ENCODE peak calls at places on chromosomes 6 and 20, in ten cellular contexts. I is mesendoderm, J is K562, K is neural progenitor cell, E is stomach, V is AG04450, Q is iPS DF 6.9, S is endothelial cell of umbilical vein, O is cardiac muscle cell, F is aorta. B is an unnamed sample. For H3K27me3, the result is how much of the 10 kb centered on the place peaks cover.

GRCh38 chr6:35478259-35478658 is 10.1 kb downstream of the RPL10A start:
- DNase-seq in I (no peak), J (no peak), K (no peak), E (no peak), V (no peak), Q (no peak), S (no peak), O (no peak), F (no peak), B (no peak)

GRCh38 chr6:90098025-90098474 is 198.6 kb downstream of the BACH2 start:
- DNase-seq in I (no peak), J (no peak), K (no peak), E (no peak), V (peak), Q (no peak), S (peak), O (no peak), F (peak), B (no peak)

GRCh38 chr20:2136275-2136674 is 34.6 kb downstream of the STK35 start:
- DNase-seq in I (no peak), J (no peak), K (no peak), E (no peak), V (no peak), Q (no peak), S (no peak), O (no peak), F (no peak), B (no peak)

GRCh38 chr6:38234141-38234540 is 405.6 kb downstream of the BTBD9 start:
- DNase-seq in I (peak), J (no peak), K (no peak), E (no peak), V (no peak), Q (no peak), S (no peak), O (no peak), F (no peak), B (peak)

GRCh38 chr20:25493137-25493536 is 85.7 kb downstream of the GINS1 start:
- DNase-seq in I (no peak), J (no peak), K (no peak), E (no peak), V (no peak), Q (no peak), S (no peak), O (no peak), F (no peak), B (peak)

GRCh38 chr6:126300735-126301134 is 39.2 kb upstream of the CENPW start:
- DNase-seq in I (no peak), J (no peak), K (no peak), E (no peak), V (no peak), Q (no peak), S (no peak), O (no peak), F (no peak), B (no peak)

GRCh38 chr20:59084041-59084841 is 41.7 kb upstream of the PRELID3B start:
- DNase-seq in I (no peak), J (no peak), K (no peak), E (peak), V (no peak), Q (no peak), S (no peak), O (no peak), F (no peak), B (no peak)

GRCh38 chr6:139173172-139173571 is 38.3 kb downstream of the HECA start:
- DNase-seq in I (peak), J (no peak), K (no peak), E (no peak), V (no peak), Q (no peak), S (no peak), O (no peak), F (no peak), B (no peak)

GRCh38 chr6:4603291-4603690 is 172.9 kb upstream of the CDYL start:
- DNase-seq in I (no peak), J (no peak), K (no peak), E (peak), V (no peak), Q (no peak), S (peak), O (no peak), F (peak), B (no peak)

GRCh38 chr6:169087436-169088046 is 166.1 kb downstream of the THBS2 start:
- DNase-seq in I (peak), J (no peak), K (no peak), E (no peak), V (no peak), Q (no peak), S (no peak), O (no peak), F (no peak), B (no peak)

GRCh38 chr20:15842872-15843271 is 730.4 kb downstream of the KIF16B start:
- DNase-seq in I (peak), J (no peak), K (no peak), E (no peak), V (no peak), Q (no peak), S (no peak), O (no peak), F (no peak), B (no peak)

GRCh38 chr6:105798057-105798456 is 288.1 kb upstream of the PRDM1 start:
- DNase-seq in I (no peak), J (no peak), K (no peak), E (no peak), V (peak), Q (no peak), S (no peak), O (no peak), F (no peak), B (no peak)

GRCh38 chr20:41228858-41229257 is 88.7 kb downstream of the ZHX3 start:
- DNase-seq in I (no peak), J (no peak), K (no peak), E (no peak), V (no peak), Q (no peak), S (no peak), O (no peak), F (no peak), B (no peak)

GRCh38 chr6:63817492-63818050 is 182.0 kb downstream of the PHF3 start:
- DNase-seq in I (peak), J (no peak), K (no peak), E (no peak), V (no peak), Q (no peak), S (no peak), O (no peak), F (no peak), B (no peak)

GRCh38 chr6:5379647-5380242 is 118.4 kb downstream of the FARS2 start:
- DNase-seq in I (peak), J (peak), K (peak), E (no peak), V (no peak), Q (peak), S (peak), O (peak), F (no peak), B (peak)

GRCh38 chr20:44496976-44497375 is 21.3 kb downstream of the TTPAL start:
- DNase-seq in I (no peak), J (no peak), K (peak), E (no peak), V (peak), Q (no peak), S (no peak), O (no peak), F (no peak), B (no peak)

GRCh38 chr6:107819217-107819616 is 4.9 kb downstream of the SCML4 start:
- DNase-seq in I (no peak), J (no peak), K (no peak), E (no peak), V (no peak), Q (no peak), S (no peak), O (no peak), F (no peak), B (no peak)

GRCh38 chr6:30319146-30319835 is 7.4 kb upstream of the TRIM39 start:
- DNase-seq in I (no peak), J (no peak), K (no peak), E (no peak), V (no peak), Q (no peak), S (no peak), O (no peak), F (no peak), B (peak)

GRCh38 chr6:21586760-21587181 is 6.8 kb upstream of the SOX4 start:
- DNase-seq in I (no peak), J (no peak), K (no peak), E (peak), V (no peak), Q (no peak), S (no peak), O (no peak), F (no peak), B (no peak)

GRCh38 chr6:155121699-155122098 is 126.6 kb downstream of the TIAM2 start:
- DNase-seq in I (peak), J (no peak), K (peak), E (no peak), V (no peak), Q (no peak), S (no peak), O (peak), F (no peak), B (peak)

GRCh38 chr20:4045741-4046140 is 30.4 kb upstream of the RNF24 start:
- DNase-seq in I (peak), J (no peak), K (no peak), E (no peak), V (no peak), Q (no peak), S (peak), O (no peak), F (no peak), B (no peak)

GRCh38 chr6:135146160-135146920 is 34.8 kb upstream of the MYB start:
- DNase-seq in I (peak), J (no peak), K (peak), E (no peak), V (no peak), Q (no peak), S (no peak), O (no peak), F (no peak), B (no peak)

GRCh38 chr6:303948-304558 is 11.8 kb downstream of the DUSP22 start:
- DNase-seq in I (peak), J (no peak), K (peak), E (no peak), V (no peak), Q (no peak), S (no peak), O (no peak), F (no peak), B (peak)

DNA sequence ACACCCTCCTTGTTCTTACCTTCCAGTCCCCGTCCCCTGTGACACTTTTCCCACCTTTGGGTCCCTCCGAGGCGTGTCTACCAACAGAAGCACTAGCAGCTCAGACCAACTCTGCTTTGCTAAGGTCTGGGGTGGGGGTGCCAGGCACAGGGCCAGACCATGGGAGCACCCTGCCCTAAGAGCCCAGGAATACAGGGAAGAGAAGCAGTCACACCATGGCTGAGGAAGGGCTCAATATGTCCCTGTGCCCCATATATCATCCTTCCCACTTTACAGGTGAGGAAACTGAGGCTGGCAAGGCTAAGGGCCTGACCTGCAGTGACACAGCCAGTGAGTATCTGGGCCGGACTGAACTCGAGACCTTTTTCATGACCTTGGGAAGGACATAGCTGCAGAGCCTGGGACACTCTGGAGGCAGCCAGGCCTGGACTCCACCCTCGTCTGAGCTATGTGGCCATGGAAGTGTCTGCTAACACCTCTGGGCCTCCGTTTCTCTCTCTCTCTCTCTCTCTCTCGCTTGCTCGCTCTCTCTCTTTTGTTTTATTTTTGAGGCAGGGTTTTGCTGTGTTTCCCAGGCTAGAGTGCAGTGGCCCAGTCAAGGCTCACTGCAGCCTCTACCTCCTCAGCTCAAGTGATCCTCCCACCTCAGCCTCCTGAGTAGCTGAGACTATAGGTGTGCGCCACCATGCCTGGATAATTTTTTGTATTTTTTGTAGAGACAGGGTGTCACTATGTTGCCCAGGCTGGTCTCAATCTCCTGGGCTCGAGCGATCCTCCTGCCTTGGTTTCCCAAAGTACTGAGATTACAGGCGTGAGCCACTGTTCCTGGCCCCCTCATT is 156.7 kb downstream of the GRM4 start:
- DNase-seq in I (no peak), J (no peak), K (no peak), E (peak), V (no peak), Q (no peak), S (no peak), O (no peak), F (no peak), B (no peak)
- H3K27me3 ChIP-seq in I (under half), J (half or more), K (under half), E (under half), V (under half), Q (under half), S (under half), O (under half), F (under half), B (under half)

GRCh38 chr20:38200646-38201045 is 35.6 kb upstream of the TGM2 start:
- DNase-seq in I (no peak), J (no peak), K (no peak), E (no peak), V (no peak), Q (no peak), S (no peak), O (no peak), F (peak), B (peak)
- H3K4me3 ChIP-seq in I (no peak), J (no peak), K (no peak), E (no peak), V (no peak), Q (no peak), S (no peak), O (no peak), F (no peak), B (no peak)

GRCh38 chr6:32942555-32942954 is 1.7 kb upstream of the HLA-DMB start:
- DNase-seq in I (no peak), J (no peak), K (no peak), E (no peak), V (no peak), Q (no peak), S (no peak), O (no peak), F (no peak), B (no peak)
- H3K27me3 ChIP-seq in I (under half), J (under half), K (under half), E (under half), V (under half), Q (under half), S (under half), O (under half), F (under half), B (under half)

GRCh38 chr6:32149932-32150920 is 1.5 kb downstream of the PRRT1 start:
- DNase-seq in I (peak), J (no peak), K (peak), E (no peak), V (no peak), Q (no peak), S (no peak), O (no peak), F (no peak), B (peak)

GRCh38 chr6:32148289-32148688 is 3.5 kb downstream of the PRRT1 start:
- DNase-seq in I (no peak), J (no peak), K (peak), E (no peak), V (no peak), Q (no peak), S (no peak), O (no peak), F (peak), B (peak)

GRCh38 chr6:32147401-32148132 is 4.2 kb downstream of the PRRT1 start:
- DNase-seq in I (no peak), J (no peak), K (no peak), E (no peak), V (no peak), Q (no peak), S (no peak), O (no peak), F (peak), B (no peak)

GRCh38 chr6:32149577-32149845 is 2.2 kb downstream of the PRRT1 start:
- DNase-seq in I (no peak), J (no peak), K (no peak), E (no peak), V (no peak), Q (no peak), S (no peak), O (no peak), F (no peak), B (no peak)

GRCh38 chr6:32148722-32149576 is 2.8 kb downstream of the PRRT1 start:
- DNase-seq in I (peak), J (peak), K (peak), E (peak), V (no peak), Q (no peak), S (peak), O (no peak), F (peak), B (peak)
- H3K4me3 ChIP-seq in I (no peak), J (no peak), K (peak), E (peak), V (no peak), Q (no peak), S (peak), O (no peak), F (no peak), B (peak)

GRCh38 chr20:62511915-62512610 is 36.3 kb upstream of the GATA5 start:
- DNase-seq in I (no peak), J (no peak), K (no peak), E (no peak), V (no peak), Q (no peak), S (no peak), O (peak), F (no peak), B (no peak)

GRCh38 chr20:62511300-62511914 is 35.6 kb upstream of the GATA5 start:
- DNase-seq in I (no peak), J (peak), K (no peak), E (no peak), V (no peak), Q (no peak), S (no peak), O (no peak), F (no peak), B (no peak)

GRCh38 chr20:62515280-62515679 is 39.5 kb upstream of the GATA5 start:
- DNase-seq in I (no peak), J (no peak), K (no peak), E (no peak), V (no peak), Q (no peak), S (no peak), O (no peak), F (no peak), B (no peak)

GRCh38 chr20:62513991-62514390 is 38.2 kb upstream of the GATA5 start:
- DNase-seq in I (no peak), J (no peak), K (no peak), E (no peak), V (no peak), Q (no peak), S (no peak), O (no peak), F (no peak), B (no peak)

GRCh38 chr20:62512812-62513211 is 37.0 kb upstream of the GATA5 start:
- DNase-seq in I (no peak), J (no peak), K (no peak), E (no peak), V (no peak), Q (no peak), S (no peak), O (no peak), F (no peak), B (no peak)
- H3K27me3 ChIP-seq in I (under half), J (under half), K (under half), E (under half), V (under half), Q (under half), S (under half), O (under half), F (under half), B (under half)

GRCh38 chr6:46325561-46326525 is 155.1 kb upstream of the ENPP5 start:
- DNase-seq in I (peak), J (no peak), K (peak), E (no peak), V (no peak), Q (no peak), S (no peak), O (peak), F (peak), B (peak)

GRCh38 chr6:46323312-46323965 is 152.7 kb upstream of the ENPP5 start:
- DNase-seq in I (no peak), J (no peak), K (no peak), E (no peak), V (no peak), Q (no peak), S (no peak), O (no peak), F (no peak), B (no peak)

GRCh38 chr6:46324706-46325105 is 153.9 kb upstream of the ENPP5 start:
- DNase-seq in I (no peak), J (no peak), K (no peak), E (no peak), V (no peak), Q (no peak), S (no peak), O (no peak), F (no peak), B (no peak)

GRCh38 chr6:46320505-46320904 is 149.7 kb upstream of the ENPP5 start:
- DNase-seq in I (no peak), J (no peak), K (no peak), E (no peak), V (no peak), Q (no peak), S (no peak), O (no peak), F (no peak), B (no peak)

DNA sequence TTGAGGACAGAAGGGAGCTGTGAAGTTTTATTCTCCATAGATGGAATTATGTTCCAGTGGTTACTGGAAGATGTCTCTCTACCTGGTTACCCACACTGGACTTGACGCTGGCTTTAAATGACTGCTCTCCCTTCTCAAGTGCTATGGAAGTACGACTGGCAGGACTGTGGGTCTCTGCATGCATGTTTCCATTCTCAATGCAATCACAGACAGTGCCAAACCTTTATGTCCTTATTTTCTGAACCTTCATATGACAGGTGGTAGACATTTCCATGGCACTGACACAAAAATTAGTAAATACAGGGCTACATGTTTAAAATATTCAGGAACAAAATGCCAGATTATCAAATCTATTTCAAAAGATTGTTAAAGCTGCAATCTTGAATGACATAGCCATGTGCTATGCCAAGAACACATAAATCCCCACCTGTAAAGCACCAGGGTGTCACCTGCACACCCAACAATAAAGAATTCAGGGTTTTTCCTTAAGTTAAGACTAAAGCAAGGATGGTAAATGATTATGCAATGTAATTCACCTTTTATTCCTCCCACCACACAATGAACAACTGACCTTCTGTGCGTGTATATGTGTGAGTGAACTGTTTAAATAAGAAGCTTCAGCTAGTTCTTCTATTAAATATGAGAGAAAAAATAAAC is 153.3 kb upstream of the ENPP5 start:
- DNase-seq in I (no peak), J (no peak), K (no peak), E (no peak), V (no peak), Q (no peak), S (no peak), O (no peak), F (no peak), B (no peak)
- H3K4me3 ChIP-seq in I (no peak), J (no peak), K (no peak), E (no peak), V (no peak), Q (no peak), S (no peak), O (no peak), F (no peak), B (no peak)

GRCh38 chr20:38514947-38515346 is 42.3 kb downstream of the RALGAPB start:
- DNase-seq in I (no peak), J (no peak), K (no peak), E (no peak), V (no peak), Q (no peak), S (no peak), O (no peak), F (no peak), B (no peak)
- H3K27me3 ChIP-seq in I (under half), J (under half), K (under half), E (under half), V (under half), Q (under half), S (under half), O (under half), F (under half), B (under half)

B was measured in H7.